ENCODE peak calls at places on chromosomes 4 and X, in five cellular contexts. P is psoas muscle, Q is endodermal cell, L is cardiac muscle cell, B is fibroblast of mammary gland. F is an unnamed sample.
A peak's percentile ranks its signal among the peaks of the same experiment; 100 is the strongest.

GRCh38 chr4:166252487-166253402 is 379.7 kb downstream of the TLL1 start:
- DNase-seq in Q (peak; percentile 60), P (no peak), L (peak; percentile 38), B (peak; percentile 24), F (peak; percentile 29)

GRCh38 chr4:38082424-38083374 is 122.5 kb downstream of the PTTG2 start:
- DNase-seq in L (peak; percentile 63), B (peak; percentile 97), P (no peak), Q (no peak), F (peak; percentile 80)

GRCh38 chr4:142095886-142096605 is 459.7 kb downstream of the IL15 start:
- DNase-seq in Q (no peak), L (peak; percentile 91), P (no peak), B (peak; percentile 97), F (peak; percentile 94)

GRCh38 chr4:85522836-85523235 is 47.9 kb downstream of the ARHGAP24 start:
- DNase-seq in P (no peak), B (no peak), L (peak; percentile 39), Q (no peak), F (peak; percentile 24)

GRCh38 chr4:161629694-161630441 is 533.9 kb downstream of the FSTL5 start:
- DNase-seq in P (no peak), Q (no peak), B (no peak), L (no peak), F (peak; percentile 19)

GRCh38 chr4:3639613-3640586 is 107.7 kb upstream of the LRPAP1 start:
- DNase-seq in B (no peak), L (no peak), P (no peak), Q (no peak), F (no peak)

GRCh38 chrX:56766554-56767412 is 37.7 kb downstream of the NBDY start:
- DNase-seq in P (no peak), Q (peak; percentile 25), B (peak; percentile 30), L (peak; percentile 66), F (no peak)

GRCh38 chr4:15893967-15894366 is 44.6 kb downstream of the FGFBP1 start:
- DNase-seq in L (peak; percentile 95), P (no peak), Q (no peak), B (peak; percentile 96), F (peak; percentile 97)

GRCh38 chrX:43882294-43882681 is at the start of gene MAOB:
- DNase-seq in L (no peak), B (peak; percentile 2), Q (peak; percentile 63), P (peak; percentile 54), F (no peak)

GRCh38 chrX:103101280-103102042 is 8.5 kb upstream of the NXF3 start:
- DNase-seq in P (no peak), Q (peak; percentile 66), L (peak; percentile 56), B (no peak), F (no peak)

GRCh38 chr4:80751200-80751599 is 279.3 kb upstream of the BMP3 start:
- DNase-seq in L (no peak), P (no peak), Q (peak; percentile 62), B (no peak), F (no peak)

GRCh38 chrX:19568422-19568821 is 53.1 kb upstream of the MAP3K15 start:
- DNase-seq in L (no peak), P (no peak), Q (no peak), B (no peak), F (no peak)

GRCh38 chr4:110364911-110365520 is 110.9 kb upstream of the ENPEP start:
- DNase-seq in Q (no peak), P (no peak), L (peak; percentile 44), B (peak; percentile 25), F (peak; percentile 74)

GRCh38 chrX:41108684-41109205 is 23.5 kb downstream of the USP9X start:
- DNase-seq in L (no peak), P (no peak), Q (peak; percentile 76), B (no peak), F (no peak)

GRCh38 chr4:76836860-76837564 is 60.9 kb downstream of the SOWAHB start:
- DNase-seq in B (peak; percentile 7), L (no peak), P (no peak), Q (no peak), F (no peak)

GRCh38 chr4:147842573-147842972 is 110.7 kb downstream of the ARHGAP10 start:
- DNase-seq in B (peak; percentile 99), L (peak; percentile 97), P (peak; percentile 51), Q (no peak), F (peak; percentile 87)

GRCh38 chrX:106874075-106874474 is 29.1 kb downstream of the RIPPLY1 start:
- DNase-seq in B (peak; percentile 51), L (peak; percentile 32), Q (no peak), P (no peak), F (peak; percentile 45)

GRCh38 chr4:186651624-186652023 is 72.0 kb downstream of the FAT1 start:
- DNase-seq in P (peak; percentile 24), B (no peak), L (peak; percentile 29), Q (no peak), F (peak; percentile 79)

GRCh38 chr4:4574792-4575191 is 32.9 kb upstream of the STX18 start:
- DNase-seq in Q (peak; percentile 69), B (peak; percentile 75), P (peak; percentile 38), L (peak; percentile 98), F (peak; percentile 91)

GRCh38 chr4:6050551-6050950 is 32.3 kb upstream of the C4orf50 start:
- DNase-seq in Q (no peak), L (no peak), B (no peak), P (no peak), F (no peak)

GRCh38 chr4:186500721-186501304 is 54.6 kb downstream of the MTNR1A start:
- DNase-seq in Q (no peak), L (peak; percentile 3), B (no peak), P (no peak), F (peak; percentile 68)

GRCh38 chr4:188550296-188550695 is 411.1 kb downstream of the TRIML1 start:
- DNase-seq in P (no peak), Q (no peak), L (peak; percentile 10), B (peak; percentile 38), F (peak; percentile 5)

GRCh38 chr4:142614621-142615323 is 231.3 kb downstream of the INPP4B start:
- DNase-seq in Q (no peak), B (peak; percentile 79), P (no peak), L (no peak), F (peak; percentile 51)

GRCh38 chr4:11720292-11720691 is 291.6 kb upstream of the HS3ST1 start:
- DNase-seq in Q (no peak), P (no peak), B (peak; percentile 55), L (peak; percentile 73), F (peak; percentile 60)

GRCh38 chr4:7371122-7371941 is 63.4 kb downstream of the PSAPL1 start:
- DNase-seq in P (no peak), L (peak; percentile 50), Q (no peak), B (peak; percentile 47), F (peak; percentile 36)

GRCh38 chr4:147730333-147730732 is 1.6 kb upstream of the ARHGAP10 start:
- DNase-seq in B (no peak), P (no peak), L (no peak), Q (no peak), F (peak; percentile 33)

GRCh38 chr4:14515556-14515955 is 486.7 kb upstream of the CPEB2 start:
- DNase-seq in P (no peak), Q (no peak), L (no peak), B (no peak), F (no peak)

GRCh38 chrX:38166478-38167083 is 54.1 kb downstream of the SRPX start:
- DNase-seq in Q (no peak), B (peak; percentile 37), L (peak; percentile 47), P (no peak), F (peak; percentile 35)

GRCh38 chr4:87030606-87031441 is 96.0 kb downstream of the AFF1 start:
- DNase-seq in B (peak; percentile 24), L (peak; percentile 70), P (no peak), Q (peak; percentile 75), F (no peak)

DNA sequence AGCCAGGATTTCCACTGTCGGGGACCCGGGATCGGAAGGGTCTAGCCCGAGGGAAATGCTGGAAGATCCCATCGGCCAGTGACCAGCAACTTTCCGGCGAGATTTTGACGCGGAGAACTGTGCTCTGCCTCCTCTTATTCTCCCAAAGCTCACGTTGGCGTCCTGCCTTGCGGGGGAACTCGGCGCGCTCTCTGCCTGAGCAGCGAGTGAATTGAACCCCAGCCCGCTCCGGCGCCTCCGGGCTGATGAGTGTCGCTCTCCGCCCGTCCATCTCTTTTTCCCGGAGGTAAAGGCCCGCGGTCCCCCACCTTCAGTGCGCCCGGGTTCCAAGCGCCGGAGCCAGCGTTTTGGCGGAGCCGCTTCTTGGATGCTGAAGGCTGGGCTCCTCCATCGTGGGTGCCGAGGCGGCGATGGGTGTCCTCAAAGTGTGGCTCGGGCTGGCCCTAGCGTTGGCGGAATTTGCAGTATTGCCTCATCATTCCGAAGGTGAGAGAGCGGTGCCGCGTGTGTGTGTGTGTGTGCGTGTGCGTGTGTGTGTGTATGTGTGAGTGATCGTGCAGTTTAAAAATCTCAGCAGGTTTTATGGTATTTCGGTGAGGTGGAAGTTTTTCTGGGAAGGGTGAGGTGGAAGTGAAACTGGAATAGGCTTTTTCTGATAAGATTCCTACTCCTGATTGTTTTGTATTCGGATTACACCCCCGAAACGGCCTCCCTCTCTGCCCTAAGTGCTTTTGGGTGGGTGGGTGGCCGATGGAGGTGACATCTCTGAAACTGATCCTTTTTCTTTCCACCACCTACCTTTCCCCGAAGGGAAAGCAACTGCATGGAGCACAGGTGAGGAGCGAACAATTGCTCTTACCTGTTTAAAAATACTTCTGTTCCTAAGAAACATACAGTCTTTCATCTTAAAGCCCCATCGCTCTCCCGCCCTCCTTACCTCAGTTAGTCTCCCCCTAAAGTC is 757 bp downstream of the FRAS1 start:
- DNase-seq in P (peak; percentile 43), Q (peak; percentile 79), L (peak; percentile 55), B (peak; percentile 38), F (peak; percentile 49)
- H3K4me3 ChIP-seq in P (peak overlapping the region; percentile 84), Q (peak overlapping the region; percentile 96), L (peak overlapping the region; percentile 85), B (peak overlapping the region; percentile 75), F (peak overlapping the region; percentile 61)

GRCh38 chr4:113674251-113674650 is 87.3 kb downstream of the CAMK2D start:
- DNase-seq in B (peak; percentile 14), P (no peak), L (no peak), Q (no peak), F (no peak)

GRCh38 chr4:113677333-113677732 is 84.2 kb downstream of the CAMK2D start:
- DNase-seq in Q (no peak), B (no peak), P (no peak), L (no peak), F (no peak)

GRCh38 chr4:113674733-113675132 is 86.8 kb downstream of the CAMK2D start:
- DNase-seq in P (no peak), Q (no peak), L (no peak), B (no peak), F (no peak)

GRCh38 chr4:113675731-113676707 is 85.5 kb downstream of the CAMK2D start:
- DNase-seq in L (peak; percentile 81), B (peak; percentile 51), Q (no peak), P (no peak), F (no peak)

DNA sequence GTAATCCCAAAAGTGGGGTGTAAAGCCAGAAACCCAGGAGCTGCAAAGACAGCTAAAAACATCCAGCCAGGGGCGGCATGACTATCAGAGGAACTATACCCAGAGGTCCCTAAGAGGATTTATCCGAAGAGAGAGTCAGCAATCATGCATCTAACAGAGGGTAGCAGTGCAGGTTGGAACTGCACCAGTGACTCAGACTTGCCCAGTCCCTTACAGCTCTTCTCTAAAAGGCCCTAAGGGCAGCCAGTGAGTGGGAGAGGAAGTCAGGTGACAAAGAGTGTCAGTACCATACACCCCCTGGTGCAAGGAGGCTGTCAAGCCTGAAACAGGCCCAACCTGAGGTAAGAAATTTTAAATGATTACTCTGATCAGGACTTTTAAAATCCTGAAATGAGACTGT is 88.1 kb downstream of the CAMK2D start:
- DNase-seq in P (no peak), Q (peak; percentile 63), B (peak; percentile 44), L (no peak), F (no peak)
- TF ChIP-seq CTCF in P (no peak), Q (peak; percentile 45), B (no peak), L (no peak), F (no peak)

GRCh38 chrX:134236690-134237362 is at the start of gene CCDC160:
- DNase-seq in Q (peak; percentile 90), L (peak; percentile 34), P (peak; percentile 45), B (peak; percentile 4), F (peak; percentile 23)
- H3K4me3 ChIP-seq in Q (peak within 1 kb of the TSS; percentile 77), L (peak within 1 kb of the TSS; percentile 90), P (peak within 1 kb of the TSS; percentile 67), B (peak within 1 kb of the TSS; percentile 28), F (peak within 1 kb of the TSS; percentile 51)

GRCh38 chrX:3192835-3193234 is 151.6 kb downstream of the ARSF start:
- DNase-seq in B (no peak), Q (no peak), L (no peak), P (no peak), F (no peak)
- TF ChIP-seq CTCF in B (no peak), Q (no peak), L (no peak), P (no peak), F (no peak)

F was measured in astrocyte of the spinal cord.